ENCODE peak calls at places on chromosomes 16 and 17, in seven cellular contexts. K is esophagus squamous epithelium, R is left ventricle myocardium inferior, U is HAP-1, B is fibroblast of the aortic adventitia, P is HCT116, Y is epithelial cell of esophagus. Z is an unnamed sample.

GRCh38 chr17:4536742-4537411 is 18.3 kb downstream of the MYBBP1A start:
- DNase-seq in K (no peak), R (peak; percentile 42), U (no peak), B (peak; percentile 75), P (no peak), Y (no peak), Z (no peak)

GRCh38 chr17:81866440-81867122 is 4.6 kb downstream of the ARHGDIA start:
- DNase-seq in K (no peak), R (no peak), U (no peak), B (peak; percentile 27), P (no peak), Y (no peak), Z (peak; percentile 16)

GRCh38 chr16:84104231-84104630 is 12.5 kb downstream of the MBTPS1 start:
- DNase-seq in K (no peak), R (no peak), U (no peak), B (no peak), P (no peak), Y (no peak), Z (no peak)

GRCh38 chr17:8997994-8998628 is 23.2 kb upstream of the NTN1 start:
- DNase-seq in K (no peak), R (peak; percentile 56), U (peak; percentile 50), B (peak; percentile 34), P (peak; percentile 51), Y (peak; percentile 61), Z (peak; percentile 50)

GRCh38 chr17:50534979-50535326 is 2.4 kb downstream of the EPN3 start:
- DNase-seq in K (no peak), R (no peak), U (no peak), B (no peak), P (no peak), Y (no peak), Z (no peak)

GRCh38 chr16:69930117-69930776 is 20.9 kb upstream of the CLEC18A start:
- DNase-seq in K (no peak), R (peak; percentile 32), U (peak; percentile 20), B (peak; percentile 72), P (peak; percentile 40), Y (peak; percentile 59), Z (peak; percentile 41)

GRCh38 chr16:66572356-66572755 is 6.1 kb downstream of the CMTM1 start:
- DNase-seq in K (no peak), R (no peak), U (no peak), B (no peak), P (no peak), Y (no peak), Z (no peak)

GRCh38 chr17:79746955-79747507 is 16.3 kb downstream of the ENPP7 start:
- DNase-seq in K (no peak), R (no peak), U (no peak), B (peak; percentile 7), P (no peak), Y (peak; percentile 6), Z (no peak)

GRCh38 chr16:67663151-67663876 is 2.6 kb downstream of the PARD6A start:
- DNase-seq in K (no peak), R (no peak), U (no peak), B (no peak), P (peak; percentile 15), Y (no peak), Z (no peak)

GRCh38 chr16:50697881-50698767 is 4.7 kb downstream of the NOD2 start:
- DNase-seq in K (no peak), R (no peak), U (no peak), B (peak; percentile 40), P (no peak), Y (peak; percentile 64), Z (peak; percentile 44)

GRCh38 chr16:84318091-84318975 is 23.7 kb downstream of the WFDC1 start:
- DNase-seq in K (no peak), R (no peak), U (no peak), B (no peak), P (no peak), Y (no peak), Z (no peak)

GRCh38 chr16:23282508-23282907 is 19.6 kb upstream of the SCNN1B start:
- DNase-seq in K (no peak), R (no peak), U (no peak), B (no peak), P (no peak), Y (peak; percentile 21), Z (peak; percentile 4)

GRCh38 chr16:86306811-86307517 is 203.4 kb upstream of the FOXF1 start:
- DNase-seq in K (no peak), R (no peak), U (no peak), B (peak; percentile 68), P (no peak), Y (no peak), Z (peak; percentile 71)

GRCh38 chr16:76532188-76532973 is 255.2 kb downstream of the CNTNAP4 start:
- DNase-seq in K (no peak), R (no peak), U (no peak), B (no peak), P (no peak), Y (no peak), Z (no peak)

GRCh38 chr16:64225036-64225435 is 896.8 kb downstream of the CDH11 start:
- DNase-seq in K (no peak), R (no peak), U (no peak), B (no peak), P (no peak), Y (no peak), Z (no peak)

GRCh38 chr17:40071720-40072480 is 9.1 kb downstream of the THRA start:
- DNase-seq in K (no peak), R (peak; percentile 76), U (no peak), B (peak; percentile 44), P (no peak), Y (no peak), Z (no peak)

GRCh38 chr16:10617662-10618420 is 37.4 kb upstream of the EMP2 start:
- DNase-seq in K (no peak), R (no peak), U (no peak), B (no peak), P (no peak), Y (peak; percentile 76), Z (peak; percentile 77)

GRCh38 chr16:10618710-10619209 is 38.4 kb upstream of the EMP2 start:
- DNase-seq in K (no peak), R (no peak), U (no peak), B (peak; percentile 6), P (no peak), Y (peak; percentile 33), Z (no peak)

GRCh38 chr16:10620120-10620519 is 39.7 kb upstream of the EMP2 start:
- DNase-seq in K (no peak), R (no peak), U (no peak), B (no peak), P (no peak), Y (no peak), Z (no peak)

GRCh38 chr16:10616744-10617640 is 36.6 kb upstream of the EMP2 start:
- DNase-seq in K (no peak), R (peak; percentile 74), U (no peak), B (peak; percentile 47), P (peak; percentile 8), Y (peak; percentile 83), Z (peak; percentile 36)

DNA sequence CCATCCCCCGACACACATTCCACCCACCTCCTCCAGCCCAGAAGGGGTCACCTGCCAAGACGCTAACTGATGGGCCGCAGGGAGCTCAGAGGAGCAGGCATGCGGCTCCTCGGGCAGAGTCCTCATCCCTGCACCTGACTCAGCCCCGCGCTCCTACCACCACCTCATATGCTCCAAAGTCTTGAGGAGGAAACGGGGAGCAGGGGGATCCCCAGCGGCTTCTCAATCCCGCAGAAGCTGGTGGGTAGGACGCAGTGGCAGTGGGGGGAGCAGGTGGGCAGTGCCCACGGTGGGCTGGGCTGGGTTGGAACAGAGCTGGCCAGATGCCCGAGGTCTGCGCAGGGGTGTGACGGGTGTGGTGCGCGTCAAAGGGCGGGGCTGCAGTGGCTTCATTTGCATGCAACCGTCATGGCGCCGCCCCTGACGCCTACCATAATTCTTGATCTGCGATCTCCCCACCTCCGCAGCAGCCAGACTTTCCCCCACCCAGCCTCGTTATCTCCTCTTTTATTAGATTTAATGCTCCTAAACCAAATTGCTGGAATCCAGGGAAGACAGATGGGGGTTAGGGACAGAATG is 39.0 kb upstream of the EMP2 start:
- DNase-seq in K (no peak), R (peak; percentile 58), U (peak; percentile 33), B (no peak), P (no peak), Y (peak; percentile 52), Z (no peak)
- H3K4me3 ChIP-seq in K (peak overlapping the region; percentile 28), R (peak overlapping the region; percentile 51), U (peak overlapping the region; percentile 20), B (no peak overlapping the region), P (no peak overlapping the region), Y (peak overlapping the region; percentile 30), Z (no peak overlapping the region)

DNA sequence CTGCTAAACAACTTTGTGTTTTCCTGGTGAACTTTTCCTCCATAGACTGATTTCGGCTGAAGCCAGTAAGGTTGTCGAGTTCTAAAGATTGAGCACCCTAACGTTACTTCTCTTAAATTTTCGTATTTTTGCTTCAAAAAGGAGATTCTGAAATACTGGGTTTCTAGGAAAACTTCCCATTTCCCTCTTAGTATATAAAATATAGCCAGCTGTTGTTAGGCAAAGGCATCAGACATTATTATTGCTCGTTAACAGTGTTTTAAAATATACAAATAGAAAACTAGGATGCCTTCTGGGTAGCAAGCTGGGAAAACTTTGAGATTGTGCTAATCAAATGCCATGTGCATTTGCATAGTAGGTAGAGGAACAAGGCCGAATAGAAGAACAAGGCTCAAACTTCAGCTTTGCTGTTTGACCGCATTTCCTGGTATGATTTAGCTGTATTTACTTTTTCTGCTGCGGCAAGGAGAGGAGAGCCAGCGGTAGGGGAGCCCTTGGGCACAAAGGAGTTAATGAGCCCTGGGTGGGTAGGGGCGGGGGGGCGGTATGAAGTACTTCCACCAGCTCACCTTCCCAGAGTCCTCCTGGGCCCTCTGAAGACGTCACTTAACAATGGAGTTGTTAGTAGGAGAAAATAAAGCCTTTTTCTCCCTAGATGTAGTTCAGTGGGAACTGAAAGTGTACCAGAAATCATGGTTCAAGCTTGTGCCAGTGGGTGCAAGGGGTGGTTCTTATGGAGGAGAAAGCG is 151.9 kb downstream of the MSI2 start:
- DNase-seq in K (no peak), R (no peak), U (peak; percentile 26), B (no peak), P (no peak), Y (peak; percentile 20), Z (peak; percentile 42)
- H3K4me3 ChIP-seq in K (no peak overlapping the region), R (no peak overlapping the region), U (no peak overlapping the region), B (no peak overlapping the region), P (no peak overlapping the region), Y (no peak overlapping the region), Z (no peak overlapping the region)

GRCh38 chr17:44351961-44352921 is 7.1 kb downstream of the GRN start:
- DNase-seq in K (no peak), R (no peak), U (no peak), B (no peak), P (no peak), Y (no peak), Z (no peak)

GRCh38 chr17:44353656-44354331 is 8.7 kb downstream of the GRN start:
- DNase-seq in K (no peak), R (peak; percentile 48), U (no peak), B (no peak), P (no peak), Y (no peak), Z (no peak)

GRCh38 chr17:44351464-44351863 is 6.4 kb downstream of the GRN start:
- DNase-seq in K (no peak), R (no peak), U (no peak), B (no peak), P (no peak), Y (no peak), Z (no peak)

GRCh38 chr17:44354582-44355309 is 8.9 kb downstream of the FAM171A2 start:
- DNase-seq in K (no peak), R (peak; percentile 60), U (no peak), B (no peak), P (no peak), Y (no peak), Z (no peak)

GRCh38 chr17:44352922-44353655 is 8.0 kb downstream of the GRN start:
- DNase-seq in K (no peak), R (no peak), U (no peak), B (no peak), P (no peak), Y (no peak), Z (no peak)
- H3K4me3 ChIP-seq in K (no peak overlapping the region), R (peak overlapping the region; percentile 62), U (no peak overlapping the region), B (no peak overlapping the region), P (no peak overlapping the region), Y (no peak overlapping the region), Z (no peak overlapping the region)

GRCh38 chr17:76121932-76122383 is 18.4 kb upstream of the EXOC7 start:
- DNase-seq in K (no peak), R (no peak), U (no peak), B (no peak), P (no peak), Y (no peak), Z (no peak)
- H3K4me3 ChIP-seq in K (peak overlapping the region; percentile 35), R (peak overlapping the region; percentile 62), U (no peak overlapping the region), B (peak overlapping the region; percentile 42), P (no peak overlapping the region), Y (peak overlapping the region; percentile 21), Z (peak overlapping the region; percentile 14)